ENCODE peak calls at places on chromosome 7, in five cellular contexts. S, J, M, U and O are unnamed samples.

GRCh38 chr7:114062810-114063209 is 144.0 kb upstream of the PPP1R3A start:
- DNase-seq in U (no peak), J (peak), S (no peak), M (no peak), O (no peak)

GRCh38 chr7:7799138-7799537 is 80.7 kb upstream of the RPA3 start:
- DNase-seq in J (no peak), S (no peak), U (no peak), M (peak), O (no peak)

GRCh38 chr7:18019562-18019961 is 8.1 kb downstream of the PRPS1L1 start:
- DNase-seq in S (no peak), J (no peak), M (peak), U (no peak), O (no peak)

GRCh38 chr7:7408001-7408770 is 127.5 kb downstream of the COL28A1 start:
- DNase-seq in M (no peak), S (peak), J (peak), U (no peak), O (no peak)

GRCh38 chr7:151038951-151039849 is 9.1 kb upstream of the ASIC3 start:
- DNase-seq in M (peak), J (peak), S (peak), U (peak), O (peak)

GRCh38 chr7:131170440-131171105 is 157.1 kb upstream of the MKLN1 start:
- DNase-seq in M (peak), S (peak), J (no peak), U (no peak), O (no peak)

GRCh38 chr7:46054290-46054689 is 133.2 kb upstream of the IGFBP3 start:
- DNase-seq in S (no peak), M (peak), U (peak), J (no peak), O (no peak)

GRCh38 chr7:26735976-26736600 is 128.3 kb downstream of the SKAP2 start:
- DNase-seq in M (no peak), U (no peak), J (no peak), S (no peak), O (no peak)

GRCh38 chr7:91135300-91135699 is 128.9 kb upstream of the FZD1 start:
- DNase-seq in J (no peak), U (no peak), S (no peak), M (no peak), O (no peak)

GRCh38 chr7:151716339-151716722 is 160.6 kb downstream of the PRKAG2 start:
- DNase-seq in M (no peak), J (peak), U (no peak), S (peak), O (no peak)

GRCh38 chr7:1800876-1801275 is 130.8 kb downstream of the ELFN1 start:
- DNase-seq in M (no peak), J (no peak), U (no peak), S (no peak), O (no peak)

GRCh38 chr7:81140775-81141174 is 221.9 kb upstream of the SEMA3C start:
- DNase-seq in J (no peak), U (no peak), M (no peak), S (peak), O (no peak)

GRCh38 chr7:138663741-138664710 is 37.1 kb downstream of the SVOPL start:
- DNase-seq in U (no peak), M (no peak), S (no peak), J (peak), O (peak)

GRCh38 chr7:132998763-132999162 is 83.1 kb downstream of the CHCHD3 start:
- DNase-seq in J (no peak), U (no peak), S (no peak), M (peak), O (no peak)

GRCh38 chr7:22087861-22088260 is 142.2 kb upstream of the CDCA7L start:
- DNase-seq in M (no peak), S (no peak), U (no peak), J (no peak), O (no peak)

GRCh38 chr7:138741453-138741735 is 40.2 kb upstream of the SVOPL start:
- DNase-seq in M (no peak), U (no peak), J (no peak), S (no peak), O (no peak)

GRCh38 chr7:12069757-12070156 is 141.3 kb upstream of the TMEM106B start:
- DNase-seq in U (no peak), J (no peak), M (no peak), S (no peak), O (no peak)
- TF ChIP-seq CTCF in U (no peak), J (no peak), M (no peak), S (no peak), O (no peak)

GRCh38 chr7:73740212-73740611 is 1.6 kb upstream of the ABHD11 start:
- DNase-seq in S (no peak), U (no peak), M (no peak), J (no peak), O (no peak)

GRCh38 chr7:73742753-73743641 is 4.4 kb upstream of the ABHD11 start:
- DNase-seq in J (peak), U (no peak), M (no peak), S (peak), O (no peak)

GRCh38 chr7:73740771-73741170 is 2.2 kb upstream of the ABHD11 start:
- DNase-seq in M (no peak), J (peak), S (no peak), U (no peak), O (no peak)

GRCh38 chr7:73741600-73741999 is 3.0 kb upstream of the ABHD11 start:
- DNase-seq in U (no peak), S (peak), M (no peak), J (no peak), O (no peak)

DNA sequence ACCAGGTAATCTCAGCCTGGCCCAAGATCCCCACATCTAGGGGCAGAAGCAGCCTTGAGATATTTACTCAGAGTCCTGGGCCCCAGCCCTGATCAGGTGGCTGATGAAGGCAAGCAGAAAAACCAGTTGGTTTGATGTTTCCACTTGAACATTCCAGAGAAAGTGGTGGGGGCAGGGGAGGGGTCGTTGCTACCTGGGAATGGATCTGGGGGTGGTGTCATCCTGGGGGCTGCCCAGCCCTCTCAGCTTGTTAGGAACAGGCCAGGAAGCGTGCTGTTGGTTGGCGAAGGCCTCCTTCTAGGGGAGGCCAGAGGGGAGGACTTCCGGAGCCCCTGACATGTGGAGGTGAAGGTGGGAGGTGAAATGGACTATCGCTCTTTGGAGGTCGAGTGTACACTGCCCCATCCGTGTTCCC is 3.7 kb upstream of the ABHD11 start:
- DNase-seq in M (no peak), S (peak), U (no peak), J (peak), O (no peak)
- TF ChIP-seq CTCF in M (no peak), S (no peak), U (no peak), J (no peak), O (no peak)

GRCh38 chr7:33215992-33216391 is 86.6 kb downstream of the BBS9 start:
- DNase-seq in M (no peak), S (no peak), J (no peak), U (no peak), O (no peak)
- TF ChIP-seq CTCF in M (no peak), S (no peak), J (no peak), U (no peak), O (no peak)

GRCh38 chr7:97859606-97860204 is 12.5 kb downstream of the ASNS start:
- DNase-seq in S (no peak), M (peak), U (no peak), J (no peak), O (no peak)

GRCh38 chr7:97858221-97858620 is 14.0 kb downstream of the ASNS start:
- DNase-seq in U (no peak), J (no peak), S (no peak), M (no peak), O (no peak)

GRCh38 chr7:97851725-97852124 is 20.5 kb downstream of the ASNS start:
- DNase-seq in M (peak), U (peak), S (no peak), J (no peak), O (no peak)

GRCh38 chr7:97857544-97857943 is 14.7 kb downstream of the ASNS start:
- DNase-seq in U (no peak), J (no peak), M (no peak), S (no peak), O (no peak)
- TF ChIP-seq CTCF in U (no peak), J (no peak), M (no peak), S (no peak), O (no peak)

GRCh38 chr7:12674861-12675260 is 12.6 kb upstream of the ARL4A start:
- DNase-seq in J (peak), S (peak), U (no peak), M (no peak), O (peak)
- TF ChIP-seq CTCF in J (no peak), S (peak), U (peak), M (peak), O (peak)

GRCh38 chr7:50982626-50983025 is 199.9 kb upstream of the GRB10 start:
- DNase-seq in M (no peak), S (no peak), J (no peak), U (no peak), O (no peak)
- TF ChIP-seq CTCF in M (no peak), S (peak), J (no peak), U (no peak), O (no peak)